ENCODE peak calls at places on chromosome 10, in six cellular contexts. One of them, this sample, is unnamed.

GRCh38 chr10:92208736-92209135 is 82.1 kb downstream of the CPEB3 start:
- DNase-seq in heart right ventricle: no peak
- DNase-seq in cardiac muscle cell: peak
- DNase-seq in body of pancreas: no peak
- DNase-seq in neural progenitor cell: no peak
- DNase-seq in gastrocnemius medialis: no peak
- DNase-seq in this sample: peak

GRCh38 chr10:71604324-71605018 is 115.1 kb downstream of the C10orf105 start:
- DNase-seq in cardiac muscle cell: peak
- DNase-seq in body of pancreas: no peak
- DNase-seq in neural progenitor cell: no peak
- DNase-seq in heart right ventricle: no peak
- DNase-seq in gastrocnemius medialis: no peak
- DNase-seq in this sample: no peak

GRCh38 chr10:72720814-72721665 is 29.1 kb downstream of the MCU start:
- DNase-seq in cardiac muscle cell: no peak
- DNase-seq in neural progenitor cell: no peak
- DNase-seq in gastrocnemius medialis: no peak
- DNase-seq in body of pancreas: no peak
- DNase-seq in heart right ventricle: no peak
- DNase-seq in this sample: no peak

GRCh38 chr10:14181197-14181936 is 149.4 kb downstream of the FRMD4A start:
- DNase-seq in gastrocnemius medialis: no peak
- DNase-seq in cardiac muscle cell: peak
- DNase-seq in heart right ventricle: no peak
- DNase-seq in neural progenitor cell: no peak
- DNase-seq in body of pancreas: no peak
- DNase-seq in this sample: no peak

GRCh38 chr10:110363572-110364411 is 59.1 kb upstream of the SMNDC1 start:
- DNase-seq in body of pancreas: no peak
- DNase-seq in cardiac muscle cell: no peak
- DNase-seq in heart right ventricle: no peak
- DNase-seq in gastrocnemius medialis: no peak
- DNase-seq in neural progenitor cell: peak
- DNase-seq in this sample: no peak

GRCh38 chr10:100775346-100775745 is 30.0 kb downstream of the PAX2 start:
- DNase-seq in body of pancreas: no peak
- DNase-seq in cardiac muscle cell: no peak
- DNase-seq in neural progenitor cell: no peak
- DNase-seq in heart right ventricle: no peak
- DNase-seq in gastrocnemius medialis: no peak
- DNase-seq in this sample: no peak

GRCh38 chr10:50224330-50224952 is 26.9 kb downstream of the ASAH2 start:
- DNase-seq in gastrocnemius medialis: no peak
- DNase-seq in cardiac muscle cell: peak
- DNase-seq in body of pancreas: peak
- DNase-seq in neural progenitor cell: peak
- DNase-seq in heart right ventricle: no peak
- DNase-seq in this sample: peak

GRCh38 chr10:71577345-71577744 is 142.2 kb downstream of the C10orf105 start:
- DNase-seq in neural progenitor cell: no peak
- DNase-seq in body of pancreas: no peak
- DNase-seq in gastrocnemius medialis: no peak
- DNase-seq in cardiac muscle cell: no peak
- DNase-seq in heart right ventricle: no peak
- DNase-seq in this sample: no peak

GRCh38 chr10:32171213-32171612 is 115.0 kb upstream of the KIF5B start:
- DNase-seq in cardiac muscle cell: no peak
- DNase-seq in gastrocnemius medialis: no peak
- DNase-seq in neural progenitor cell: no peak
- DNase-seq in heart right ventricle: no peak
- DNase-seq in body of pancreas: peak
- DNase-seq in this sample: no peak

GRCh38 chr10:52318822-52319464 is 4.9 kb downstream of the DKK1 start:
- DNase-seq in body of pancreas: no peak
- DNase-seq in cardiac muscle cell: peak
- DNase-seq in heart right ventricle: no peak
- DNase-seq in neural progenitor cell: no peak
- DNase-seq in gastrocnemius medialis: no peak
- DNase-seq in this sample: peak

GRCh38 chr10:5921746-5922145 is 31.7 kb downstream of the FBH1 start:
- DNase-seq in heart right ventricle: no peak
- DNase-seq in cardiac muscle cell: no peak
- DNase-seq in neural progenitor cell: no peak
- DNase-seq in body of pancreas: no peak
- DNase-seq in gastrocnemius medialis: no peak
- DNase-seq in this sample: no peak

GRCh38 chr10:35191523-35191922 is 64.9 kb downstream of the CREM start:
- DNase-seq in neural progenitor cell: no peak
- DNase-seq in gastrocnemius medialis: peak
- DNase-seq in heart right ventricle: peak
- DNase-seq in cardiac muscle cell: peak
- DNase-seq in body of pancreas: no peak
- DNase-seq in this sample: peak

GRCh38 chr10:125112697-125113494 is 47.5 kb downstream of the CTBP2 start:
- DNase-seq in cardiac muscle cell: no peak
- DNase-seq in body of pancreas: no peak
- DNase-seq in neural progenitor cell: no peak
- DNase-seq in heart right ventricle: no peak
- DNase-seq in gastrocnemius medialis: no peak
- DNase-seq in this sample: no peak

GRCh38 chr10:125115409-125115808 is 45.0 kb downstream of the CTBP2 start:
- DNase-seq in heart right ventricle: no peak
- DNase-seq in neural progenitor cell: no peak
- DNase-seq in body of pancreas: no peak
- DNase-seq in gastrocnemius medialis: no peak
- DNase-seq in cardiac muscle cell: no peak
- DNase-seq in this sample: no peak

GRCh38 chr10:125116041-125116649 is 44.2 kb downstream of the CTBP2 start:
- DNase-seq in cardiac muscle cell: no peak
- DNase-seq in body of pancreas: no peak
- DNase-seq in heart right ventricle: no peak
- DNase-seq in neural progenitor cell: no peak
- DNase-seq in gastrocnemius medialis: no peak
- DNase-seq in this sample: no peak

GRCh38 chr10:125114761-125115391 is 45.5 kb downstream of the CTBP2 start:
- DNase-seq in cardiac muscle cell: peak
- DNase-seq in neural progenitor cell: no peak
- DNase-seq in body of pancreas: peak
- DNase-seq in heart right ventricle: no peak
- DNase-seq in gastrocnemius medialis: no peak
- DNase-seq in this sample: peak

GRCh38 chr10:125113661-125114388 is 46.5 kb downstream of the CTBP2 start:
- DNase-seq in body of pancreas: peak
- DNase-seq in gastrocnemius medialis: no peak
- DNase-seq in cardiac muscle cell: peak
- DNase-seq in neural progenitor cell: no peak
- DNase-seq in heart right ventricle: no peak
- DNase-seq in this sample: peak
- H3K27ac ChIP-seq in body of pancreas: peak
- H3K27ac ChIP-seq in gastrocnemius medialis: peak
- H3K27ac ChIP-seq in cardiac muscle cell: peak
- H3K27ac ChIP-seq in neural progenitor cell: peak
- H3K27ac ChIP-seq in heart right ventricle: peak
- H3K27ac ChIP-seq in this sample: peak

GRCh38 chr10:28432210-28432676 is 100.7 kb upstream of the WAC start:
- DNase-seq in gastrocnemius medialis: peak
- DNase-seq in body of pancreas: peak
- DNase-seq in heart right ventricle: peak
- DNase-seq in neural progenitor cell: peak
- DNase-seq in cardiac muscle cell: peak
- DNase-seq in this sample: peak

GRCh38 chr10:28426392-28427159 is 106.3 kb upstream of the WAC start:
- DNase-seq in neural progenitor cell: no peak
- DNase-seq in body of pancreas: no peak
- DNase-seq in gastrocnemius medialis: no peak
- DNase-seq in heart right ventricle: no peak
- DNase-seq in cardiac muscle cell: no peak
- DNase-seq in this sample: no peak

GRCh38 chr10:28429573-28430216 is 103.2 kb upstream of the WAC start:
- DNase-seq in body of pancreas: no peak
- DNase-seq in neural progenitor cell: no peak
- DNase-seq in cardiac muscle cell: peak
- DNase-seq in gastrocnemius medialis: no peak
- DNase-seq in heart right ventricle: no peak
- DNase-seq in this sample: no peak

GRCh38 chr10:28431139-28431538 is 101.8 kb upstream of the WAC start:
- DNase-seq in heart right ventricle: no peak
- DNase-seq in neural progenitor cell: no peak
- DNase-seq in gastrocnemius medialis: no peak
- DNase-seq in body of pancreas: no peak
- DNase-seq in cardiac muscle cell: no peak
- DNase-seq in this sample: no peak

DNA sequence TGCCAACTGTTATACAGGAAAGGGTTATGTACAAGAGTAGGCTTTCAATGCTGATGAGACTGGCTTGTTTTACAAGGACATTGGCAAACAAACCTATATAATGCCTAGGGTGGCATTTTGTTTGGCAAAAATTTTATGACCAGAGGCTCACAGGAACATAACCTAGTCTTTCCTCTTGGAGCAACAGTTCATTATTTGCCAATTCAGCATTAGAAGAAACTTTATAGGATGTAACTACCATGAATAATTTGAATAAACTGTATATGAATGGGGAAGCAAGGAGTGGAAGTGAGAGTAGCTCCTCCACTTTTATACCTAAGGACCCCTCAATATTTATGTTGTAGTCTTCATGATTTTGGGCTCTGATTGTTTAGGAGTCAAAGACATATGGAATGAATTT is 103.9 kb upstream of the WAC start:
- DNase-seq in gastrocnemius medialis: no peak
- DNase-seq in neural progenitor cell: no peak
- DNase-seq in heart right ventricle: no peak
- DNase-seq in cardiac muscle cell: no peak
- DNase-seq in body of pancreas: no peak
- DNase-seq in this sample: no peak
- TF ChIP-seq CTCF in gastrocnemius medialis: no peak
- TF ChIP-seq CTCF in neural progenitor cell: no peak
- TF ChIP-seq CTCF in heart right ventricle: no peak
- TF ChIP-seq CTCF in cardiac muscle cell: no peak
- TF ChIP-seq CTCF in body of pancreas: no peak
- TF ChIP-seq CTCF in this sample: no peak

DNA sequence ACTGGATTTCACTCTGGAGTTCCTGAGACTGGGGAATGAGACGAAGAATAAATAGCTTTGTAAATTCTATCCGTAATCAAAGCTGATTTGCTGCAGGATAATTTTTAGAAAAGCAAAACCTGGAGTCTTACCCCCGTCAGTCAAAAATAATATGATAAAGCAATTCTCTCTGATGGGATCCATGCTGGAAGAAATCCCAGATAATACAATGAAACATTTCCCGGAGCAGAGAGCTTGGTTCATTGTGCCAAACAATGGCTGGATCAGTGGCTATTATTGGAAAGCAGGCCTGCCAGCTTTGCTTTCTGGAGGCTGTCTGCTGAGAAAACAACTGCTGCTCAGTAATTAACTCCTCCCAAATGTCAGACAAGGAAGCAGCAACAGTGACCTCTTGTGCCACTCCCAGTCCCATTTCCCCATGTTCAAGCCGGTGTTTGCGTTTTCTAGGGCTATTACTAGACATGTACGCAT is 609.4 kb upstream of the PCDH15 start:
- DNase-seq in cardiac muscle cell: peak
- DNase-seq in neural progenitor cell: peak
- DNase-seq in heart right ventricle: peak
- DNase-seq in gastrocnemius medialis: peak
- DNase-seq in body of pancreas: peak
- DNase-seq in this sample: peak
- H3K4me3 ChIP-seq in cardiac muscle cell: no peak
- H3K4me3 ChIP-seq in neural progenitor cell: peak
- H3K4me3 ChIP-seq in heart right ventricle: peak
- H3K4me3 ChIP-seq in gastrocnemius medialis: peak
- H3K4me3 ChIP-seq in body of pancreas: no peak
- H3K4me3 ChIP-seq in this sample: no peak

DNA sequence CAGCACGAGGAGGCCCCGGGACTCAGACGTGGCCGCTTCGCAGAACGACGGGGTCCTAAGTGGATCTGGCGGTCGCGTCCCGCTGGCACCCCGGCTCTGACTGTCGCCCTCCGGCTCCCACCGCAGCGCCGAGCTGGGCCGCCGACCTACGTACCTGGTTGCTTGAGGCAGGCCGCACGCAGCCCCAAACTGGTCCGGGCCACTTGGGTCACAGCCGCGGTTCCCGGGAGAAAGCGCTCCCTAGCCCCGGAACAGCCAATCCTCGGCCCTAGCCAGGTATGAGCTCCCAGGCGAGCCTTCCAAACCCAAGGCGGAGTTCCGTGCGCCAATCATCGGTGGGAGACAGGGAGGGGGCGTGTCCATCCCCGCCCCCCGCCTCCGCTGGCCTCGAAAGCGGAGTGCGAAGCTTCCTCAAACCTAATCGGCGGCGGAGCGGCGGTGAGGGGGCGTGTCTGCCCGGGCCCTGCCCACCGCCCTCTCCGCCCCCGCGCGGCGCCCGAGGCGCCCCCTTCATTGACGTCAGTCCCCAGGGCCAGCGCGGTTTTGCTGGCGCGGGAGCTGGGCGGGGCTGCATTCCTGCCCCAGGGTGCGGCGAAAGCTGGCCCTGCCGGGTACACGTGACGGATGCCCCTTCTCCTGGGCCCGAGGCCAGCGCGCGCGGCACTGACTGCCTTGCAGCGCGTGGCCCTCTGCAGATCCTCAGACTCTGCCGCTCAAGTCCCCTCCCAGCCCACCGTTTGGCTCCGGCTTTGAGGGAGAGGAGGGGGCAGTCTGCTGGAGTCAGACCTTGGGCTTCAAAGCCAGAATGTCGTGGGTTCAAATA is at the start of gene AVPI1:
- DNase-seq in cardiac muscle cell: peak
- DNase-seq in neural progenitor cell: peak
- DNase-seq in heart right ventricle: peak
- DNase-seq in gastrocnemius medialis: peak
- DNase-seq in body of pancreas: peak
- DNase-seq in this sample: peak
- H3K27ac ChIP-seq in cardiac muscle cell: peak
- H3K27ac ChIP-seq in neural progenitor cell: no peak
- H3K27ac ChIP-seq in heart right ventricle: peak
- H3K27ac ChIP-seq in gastrocnemius medialis: peak
- H3K27ac ChIP-seq in body of pancreas: peak
- H3K27ac ChIP-seq in this sample: peak

GRCh38 chr10:84534168-84534567 is 205.8 kb downstream of the CCSER2 start:
- DNase-seq in heart right ventricle: no peak
- DNase-seq in cardiac muscle cell: no peak
- DNase-seq in body of pancreas: no peak
- DNase-seq in gastrocnemius medialis: no peak
- DNase-seq in neural progenitor cell: no peak
- DNase-seq in this sample: no peak
- TF ChIP-seq CTCF in heart right ventricle: peak
- TF ChIP-seq CTCF in cardiac muscle cell: peak
- TF ChIP-seq CTCF in body of pancreas: no peak
- TF ChIP-seq CTCF in gastrocnemius medialis: no peak
- TF ChIP-seq CTCF in neural progenitor cell: peak
- TF ChIP-seq CTCF in this sample: peak

This sample was measured in brain microvascular endothelial cell.